ENCODE peak calls at places on chromosome 5, in five cellular contexts. W is germinal center; J is stimulated activated naive CD8-positive, alpha-beta T cell treated with anti-CD3 and anti-CD28 coated beads, Interleukin-15, Interleukin-2, amounts not matched to agents 100 U/mL and 50 U/mL, for 24 hours; H is GM04503; B is CD4-positive, alpha-beta memory T cell. L is an unnamed sample.

GRCh38 chr5:125263346-125263745 is 516.9 kb upstream of the ZNF608 start:
- DNase-seq in W (no peak), J (no peak), H (no peak), B (no peak), L (no peak)

GRCh38 chr5:6859001-6859400 is 145.8 kb downstream of the TENT4A start:
- DNase-seq in W (no peak), J (no peak), H (no peak), B (no peak), L (no peak)

GRCh38 chr5:69083412-69083811 is 10.4 kb upstream of the SLC30A5 start:
- DNase-seq in W (no peak), J (no peak), H (no peak), B (no peak), L (no peak)

GRCh38 chr5:20972419-20972925 is 984.5 kb upstream of the CDH18 start:
- DNase-seq in W (no peak), J (no peak), H (no peak), B (no peak), L (no peak)

GRCh38 chr5:103497782-103498181 is 64.8 kb downstream of the NUDT12 start:
- DNase-seq in W (no peak), J (no peak), H (no peak), B (no peak), L (no peak)

GRCh38 chr5:150214289-150214688 is 24.4 kb downstream of the SLC6A7 start:
- DNase-seq in W (no peak), J (no peak), H (no peak), B (no peak), L (no peak)

GRCh38 chr5:120388016-120388781 is 75.9 kb upstream of the PRR16 start:
- DNase-seq in W (no peak), J (no peak), H (peak; percentile 87), B (no peak), L (no peak)

GRCh38 chr5:74272019-74272775 is 368.3 kb downstream of the ENC1 start:
- DNase-seq in W (no peak), J (no peak), H (peak; percentile 42), B (no peak), L (no peak)

GRCh38 chr5:74945561-74946165 is 79.5 kb upstream of the FAM169A start:
- DNase-seq in W (no peak), J (peak; percentile 44), H (no peak), B (no peak), L (no peak)

GRCh38 chr5:159103086-159103485 is 3.4 kb upstream of the EBF1 start:
- DNase-seq in W (no peak), J (no peak), H (no peak), B (no peak), L (no peak)

GRCh38 chr5:134664448-134664847 is 15.9 kb downstream of the SEC24A start:
- DNase-seq in W (no peak), J (no peak), H (no peak), B (no peak), L (no peak)

GRCh38 chr5:93607367-93608258 is 24.6 kb downstream of the NR2F1 start:
- DNase-seq in W (no peak), J (peak; percentile 30), H (no peak), B (peak; percentile 52), L (no peak)

GRCh38 chr5:14869286-14870164 is 2.1 kb downstream of the ANKH start:
- DNase-seq in W (no peak), J (peak; percentile 37), H (no peak), B (peak; percentile 27), L (no peak)

L was measured in GM19239.